ENCODE peak calls at places on chromosome 12, in ten cellular contexts. B is osteoblast; F is activated CD4-positive, alpha-beta T cell treated with anti-CD3 and anti-CD28 coated beads, Interleukin-2, amount 10 ng/mL, durations not matched to agents 7 days and 5 days; P is activated CD8-positive, alpha-beta memory T cell treated with anti-CD3 and anti-CD28 coated beads, Interleukin-2, amount 50 U/mL, for 48 hours; U is HEK293T; R is stimulated activated CD4-positive, alpha-beta T cell treated with anti-CD3 and anti-CD28 coated beads, Interleukin-4, amount 100 ng/mL, for 24 hours; G is NCI-H774; Q is PC-3; K is heart right ventricle; E is right lobe of liver. S is an unnamed sample.

GRCh38 chr12:95624544-95624943 is 73.3 kb upstream of the USP44 start:
- DNase-seq in F (no peak), U (no peak), R (no peak), K (no peak), Q (no peak), G (no peak), E (no peak), B (no peak), P (no peak), S (no peak)

GRCh38 chr12:116196752-116197718 is 80.5 kb downstream of the MED13L start:
- DNase-seq in P (no peak), B (no peak), U (peak), K (peak), Q (no peak), R (no peak), F (no peak), G (no peak), E (no peak), S (no peak)

GRCh38 chr12:24034160-24034559 is 84.7 kb upstream of the SOX5 start:
- DNase-seq in G (no peak), U (no peak), P (no peak), F (no peak), B (no peak), E (no peak), Q (no peak), K (no peak), R (no peak), S (no peak)

GRCh38 chr12:39605501-39605900 is 14.1 kb downstream of the ABCD2 start:
- DNase-seq in R (no peak), Q (peak), U (no peak), P (no peak), B (no peak), K (no peak), G (no peak), E (no peak), F (no peak), S (no peak)

GRCh38 chr12:19964549-19964948 is 403.8 kb upstream of the PDE3A start:
- DNase-seq in U (no peak), B (no peak), E (no peak), R (no peak), F (no peak), Q (no peak), G (no peak), K (no peak), P (no peak), S (no peak)

GRCh38 chr12:106120578-106121105 is 18.1 kb downstream of the NUAK1 start:
- DNase-seq in G (no peak), E (peak), B (no peak), R (no peak), K (peak), F (no peak), Q (no peak), P (no peak), U (no peak), S (no peak)

GRCh38 chr12:90410962-90411361 is 544.0 kb downstream of the CCER1 start:
- DNase-seq in P (no peak), B (no peak), R (no peak), G (no peak), F (no peak), Q (no peak), K (no peak), U (no peak), E (peak), S (no peak)

GRCh38 chr12:114269153-114269552 is 136.8 kb downstream of the TBX5 start:
- DNase-seq in Q (no peak), B (no peak), K (no peak), R (no peak), P (no peak), U (no peak), F (no peak), G (no peak), E (no peak), S (no peak)

GRCh38 chr12:70646850-70647249 is 9.6 kb upstream of the PTPRB start:
- DNase-seq in Q (peak), R (no peak), G (no peak), U (no peak), P (no peak), B (no peak), K (no peak), E (no peak), F (no peak), S (no peak)

S was measured in Jurkat, Clone E6-1.